ENCODE peak calls at places on chromosomes 6 and 20, in eight cellular contexts. U, Y, A, B, Z, V, I and N are unnamed samples.

GRCh38 chr6:139135578-139136545 is 982 bp downstream of the HECA start:
- DNase-seq in V (peak; percentile 20), I (no peak), A (peak; percentile 84), U (peak; percentile 59), Y (peak; percentile 30), B (peak; percentile 19), Z (no peak), N (no peak)

GRCh38 chr20:7015257-7015656 is 247.8 kb downstream of the BMP2 start:
- DNase-seq in A (no peak), I (no peak), B (no peak), Y (no peak), Z (peak; percentile 73), U (no peak), V (no peak), N (no peak)

GRCh38 chr6:111482236-111482958 is 621 bp downstream of the REV3L start:
- DNase-seq in Z (no peak), A (peak; percentile 56), U (peak; percentile 32), V (peak; percentile 29), Y (peak; percentile 48), B (no peak), I (no peak), N (no peak)

GRCh38 chr6:100230976-100231316 is 233.8 kb downstream of the SIM1 start:
- DNase-seq in U (no peak), B (no peak), A (no peak), I (no peak), Z (no peak), Y (peak; percentile 94), V (no peak), N (no peak)

GRCh38 chr6:37459981-37460800 is 27.2 kb downstream of the CMTR1 start:
- DNase-seq in A (no peak), B (no peak), Y (no peak), U (no peak), Z (no peak), I (no peak), V (no peak), N (no peak)

GRCh38 chr6:93047033-93047432 is 372.3 kb downstream of the EPHA7 start:
- DNase-seq in U (no peak), Z (no peak), V (no peak), B (no peak), A (no peak), I (no peak), Y (no peak), N (no peak)

GRCh38 chr6:75353644-75354043 is 69.1 kb upstream of the TMEM30A start:
- DNase-seq in B (no peak), I (no peak), V (no peak), U (no peak), Z (no peak), Y (no peak), A (no peak), N (no peak)

GRCh38 chr6:6689413-6690143 is 101.1 kb downstream of the LY86 start:
- DNase-seq in U (no peak), Y (peak; percentile 88), A (no peak), Z (no peak), I (no peak), V (no peak), B (no peak), N (no peak)

GRCh38 chr20:58604410-58604881 is 46.6 kb upstream of the STX16 start:
- DNase-seq in I (no peak), V (no peak), Y (no peak), Z (no peak), A (no peak), B (no peak), U (no peak), N (no peak)

GRCh38 chr20:25290646-25291431 is 43.0 kb downstream of the PYGB start:
- DNase-seq in I (no peak), A (no peak), B (no peak), U (no peak), Y (no peak), Z (no peak), V (no peak), N (no peak)

GRCh38 chr20:31515775-31516107 is 1.5 kb downstream of the HM13 start:
- DNase-seq in Y (no peak), Z (no peak), U (no peak), B (peak; percentile 36), A (no peak), I (no peak), V (no peak), N (no peak)

GRCh38 chr20:54345301-54345724 is 130.1 kb upstream of the DOK5 start:
- DNase-seq in U (no peak), Z (no peak), B (no peak), I (no peak), Y (peak; percentile 60), A (no peak), V (no peak), N (peak; percentile 65)

GRCh38 chr6:142802124-142802523 is 142.9 kb downstream of the HIVEP2 start:
- DNase-seq in I (no peak), Y (peak; percentile 98), A (no peak), U (peak; percentile 42), Z (no peak), B (peak; percentile 3), V (no peak), N (peak; percentile 98)